ENCODE peak calls at places on chromosomes 3 and 15, in six cellular contexts. R is transverse colon, B is HCT116, A is esophagus muscularis mucosa, E is upper lobe of left lung, W is stomach. V is an unnamed sample.

GRCh38 chr15:33279613-33280205 is 31.1 kb upstream of the RYR3 start:
- DNase-seq in A (peak; percentile 53), E (no peak), B (no peak), W (no peak), R (no peak), V (no peak)

GRCh38 chr15:33226559-33227181 is 32.2 kb upstream of the FMN1 start:
- DNase-seq in B (peak; percentile 70), R (peak; percentile 33), A (peak; percentile 57), W (peak; percentile 66), E (no peak), V (no peak)

GRCh38 chr3:71872256-71872655 is 87.3 kb upstream of the PROK2 start:
- DNase-seq in E (no peak), R (no peak), W (no peak), A (no peak), B (no peak), V (no peak)

GRCh38 chr3:196666001-196666867 is 26.7 kb downstream of the NRROS start:
- DNase-seq in A (no peak), R (no peak), W (no peak), E (no peak), B (no peak), V (peak; percentile 69)

GRCh38 chr3:106341090-106341489 is 472.3 kb upstream of the CBLB start:
- DNase-seq in R (no peak), B (no peak), A (no peak), W (no peak), E (no peak), V (no peak)

GRCh38 chr15:98916826-98917225 is 90.8 kb downstream of the PGPEP1L start:
- DNase-seq in E (no peak), A (no peak), R (no peak), W (no peak), B (no peak), V (no peak)

GRCh38 chr3:33394403-33395054 is 45.7 kb downstream of the UBP1 start:
- DNase-seq in R (no peak), A (no peak), W (no peak), B (no peak), E (no peak), V (no peak)

GRCh38 chr15:66886241-66886675 is 179.1 kb upstream of the SMAD3 start:
- DNase-seq in B (no peak), E (no peak), A (peak; percentile 57), R (no peak), W (no peak), V (no peak)

GRCh38 chr3:62186967-62187366 is 186.4 kb downstream of the FEZF2 start:
- DNase-seq in B (peak; percentile 0), W (no peak), R (no peak), E (no peak), A (no peak), V (no peak)

GRCh38 chr15:94723801-94724200 is 492.4 kb downstream of the MCTP2 start:
- DNase-seq in E (no peak), W (no peak), A (no peak), B (no peak), R (no peak), V (no peak)

GRCh38 chr3:175948041-175948440 is 1088.9 kb downstream of the NAALADL2 start:
- DNase-seq in A (no peak), R (no peak), W (no peak), B (no peak), E (no peak), V (no peak)

GRCh38 chr3:131551761-131552160 is 49.0 kb upstream of the MRPL3 start:
- DNase-seq in E (no peak), R (no peak), A (no peak), B (no peak), W (no peak), V (peak; percentile 39)

GRCh38 chr15:88178631-88179030 is 77.9 kb downstream of the NTRK3 start:
- DNase-seq in R (no peak), W (no peak), B (no peak), A (no peak), E (no peak), V (no peak)

GRCh38 chr3:139677341-139678155 is at the start of gene NMNAT3:
- DNase-seq in E (peak; percentile 96), R (peak; percentile 92), B (peak; percentile 84), A (peak; percentile 94), W (peak; percentile 88), V (peak; percentile 69)

GRCh38 chr3:147680820-147681488 is 271.8 kb downstream of the ZIC1 start:
- DNase-seq in B (no peak), W (no peak), A (no peak), E (no peak), R (no peak), V (no peak)

GRCh38 chr3:134718736-134719135 is 67.9 kb upstream of the KY start:
- DNase-seq in W (no peak), B (no peak), R (no peak), A (peak; percentile 37), E (no peak), V (no peak)
- TF ChIP-seq POLR2AphosphoS5 in W (no peak), B (no peak), R (no peak), A (no peak), E (no peak), V (no peak)

GRCh38 chr3:93907132-93907531 is 66.6 kb downstream of the PROS1 start:
- DNase-seq in E (no peak), A (no peak), R (no peak), B (no peak), W (no peak), V (no peak)
- H3K9me3 ChIP-seq in E (no peaks in the 10 kb centered on the region), A (no peaks in the 10 kb centered on the region), R (no peaks in the 10 kb centered on the region), B (no peaks in the 10 kb centered on the region), W (no peaks in the 10 kb centered on the region), V (no peaks in the 10 kb centered on the region)

GRCh38 chr3:31530039-31530983 is 2.4 kb upstream of the STT3B start:
- DNase-seq in A (no peak), R (no peak), B (no peak), W (no peak), E (no peak), V (no peak)

GRCh38 chr3:31532587-31533168 is at the start of gene STT3B:
- DNase-seq in W (peak; percentile 84), B (peak; percentile 40), R (peak; percentile 86), A (peak; percentile 94), E (peak; percentile 95), V (no peak)

GRCh38 chr3:31531465-31531991 is 1.2 kb upstream of the STT3B start:
- DNase-seq in A (no peak), E (no peak), B (no peak), W (no peak), R (no peak), V (no peak)

GRCh38 chr3:31533169-31533870 is 595 bp downstream of the STT3B start:
- DNase-seq in W (peak; percentile 52), A (no peak), B (no peak), R (peak; percentile 66), E (peak; percentile 95), V (peak; percentile 58)

DNA sequence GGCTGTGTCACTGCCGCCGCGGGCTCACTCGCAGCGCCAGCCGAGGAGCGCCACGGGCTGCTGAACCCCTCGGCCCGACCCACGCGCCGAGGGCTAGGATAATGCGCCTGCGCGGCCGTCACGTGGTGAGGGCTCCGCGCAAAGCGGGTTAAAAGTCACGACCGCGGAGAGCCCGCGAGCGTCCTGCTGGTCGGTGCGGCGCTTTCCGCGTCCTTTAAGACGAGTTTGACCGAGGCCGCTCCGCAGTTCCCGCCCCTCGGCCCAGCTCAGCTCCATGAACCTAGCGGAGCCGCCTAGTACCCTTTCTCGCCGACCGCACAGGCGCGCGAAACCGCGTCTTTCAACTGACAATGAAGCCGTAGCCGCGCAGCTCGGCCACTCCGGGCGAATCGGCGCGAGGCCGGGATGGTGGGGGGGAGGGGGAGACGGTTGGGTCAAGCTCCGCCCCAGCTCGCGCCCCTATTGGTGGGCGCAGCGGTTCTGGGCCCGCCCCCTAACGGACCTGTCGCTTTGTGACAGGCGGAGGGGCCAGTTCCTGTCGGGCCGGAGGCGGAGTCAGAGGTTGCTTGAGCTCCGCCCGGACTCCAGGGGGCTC is 636 bp upstream of the STT3B start:
- DNase-seq in B (peak; percentile 96), E (peak; percentile 99), R (peak; percentile 99), A (peak; percentile 99), W (peak; percentile 100), V (peak; percentile 98)
- H3K4me1 ChIP-seq in B (peaks cover 32% of the 10 kb centered on the region), E (peaks cover 38% of the 10 kb centered on the region), R (peaks cover 35% of the 10 kb centered on the region), A (peaks cover 39% of the 10 kb centered on the region), W (peaks cover 26% of the 10 kb centered on the region), V (no peaks in the 10 kb centered on the region)

DNA sequence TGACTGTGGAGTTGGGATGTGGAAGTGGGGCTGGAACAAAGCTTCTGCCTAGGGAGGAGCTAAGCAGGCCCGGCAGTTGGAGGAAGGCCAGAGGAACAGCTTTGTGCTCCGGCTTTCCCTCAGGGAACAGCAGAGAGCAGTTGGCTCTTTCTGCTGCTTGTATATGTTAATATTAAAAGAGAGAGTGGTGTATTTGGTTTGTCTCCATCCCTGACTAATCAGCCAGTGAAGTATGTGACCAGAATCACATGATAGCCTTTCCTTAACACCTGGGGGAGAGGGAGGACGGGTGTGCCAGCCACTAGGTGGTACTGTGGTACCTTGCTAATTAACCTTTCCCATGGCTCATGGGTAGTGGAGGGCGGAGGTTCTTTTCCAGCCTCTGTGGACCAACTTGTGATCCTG is 10.0 kb downstream of the EIF2B5 start:
- DNase-seq in A (no peak), R (peak; percentile 66), E (no peak), B (no peak), W (peak; percentile 81), V (peak; percentile 76)
- TF ChIP-seq POLR2AphosphoS5 in A (peak; percentile 36), R (no peak), E (no peak), B (no peak), W (peak; percentile 6), V (no peak)

V was measured in breast epithelium.